ENCODE peak calls at places on chromosomes 16 and 17, in seven cellular contexts. One of them, this sample, is unnamed.

GRCh38 chr17:45236002-45236606 is 14.4 kb downstream of the FMNL1 start:
- DNase-seq in BE2C: no peak
- DNase-seq in epithelial cell of esophagus: no peak
- DNase-seq in hepatocyte: no peak
- DNase-seq in astrocyte of the spinal cord: no peak
- DNase-seq in stomach: no peak
- DNase-seq in AG04450: no peak
- DNase-seq in this sample: no peak

GRCh38 chr17:67559381-67559966 is 158.3 kb upstream of the NOL11 start:
- DNase-seq in BE2C: no peak
- DNase-seq in epithelial cell of esophagus: no peak
- DNase-seq in hepatocyte: no peak
- DNase-seq in astrocyte of the spinal cord: no peak
- DNase-seq in stomach: no peak
- DNase-seq in AG04450: no peak
- DNase-seq in this sample: no peak

GRCh38 chr16:20300312-20301097 is 26.8 kb downstream of the GP2 start:
- DNase-seq in BE2C: peak; percentile 52
- DNase-seq in epithelial cell of esophagus: peak; percentile 39
- DNase-seq in hepatocyte: peak; percentile 76
- DNase-seq in astrocyte of the spinal cord: peak; percentile 8
- DNase-seq in stomach: peak; percentile 69
- DNase-seq in AG04450: no peak
- DNase-seq in this sample: peak; percentile 20

GRCh38 chr17:59488805-59489204 is 76.6 kb upstream of the DHX40 start:
- DNase-seq in BE2C: no peak
- DNase-seq in epithelial cell of esophagus: no peak
- DNase-seq in hepatocyte: no peak
- DNase-seq in astrocyte of the spinal cord: no peak
- DNase-seq in stomach: no peak
- DNase-seq in AG04450: no peak
- DNase-seq in this sample: no peak

GRCh38 chr16:2971985-2972784 is 3.0 kb downstream of the PAQR4 start:
- DNase-seq in BE2C: peak; percentile 61
- DNase-seq in epithelial cell of esophagus: no peak
- DNase-seq in hepatocyte: no peak
- DNase-seq in astrocyte of the spinal cord: no peak
- DNase-seq in stomach: no peak
- DNase-seq in AG04450: no peak
- DNase-seq in this sample: no peak

GRCh38 chr17:36594626-36595401 is 3.1 kb downstream of the DHRS11 start:
- DNase-seq in BE2C: no peak
- DNase-seq in epithelial cell of esophagus: no peak
- DNase-seq in hepatocyte: no peak
- DNase-seq in astrocyte of the spinal cord: no peak
- DNase-seq in stomach: no peak
- DNase-seq in AG04450: no peak
- DNase-seq in this sample: no peak

GRCh38 chr17:63530557-63531021 is 7.4 kb downstream of the KCNH6 start:
- DNase-seq in BE2C: no peak
- DNase-seq in epithelial cell of esophagus: no peak
- DNase-seq in hepatocyte: no peak
- DNase-seq in astrocyte of the spinal cord: no peak
- DNase-seq in stomach: no peak
- DNase-seq in AG04450: no peak
- DNase-seq in this sample: no peak

GRCh38 chr16:56997931-56998330 is 8.6 kb downstream of the NLRC5 start:
- DNase-seq in BE2C: no peak
- DNase-seq in epithelial cell of esophagus: no peak
- DNase-seq in hepatocyte: no peak
- DNase-seq in astrocyte of the spinal cord: no peak
- DNase-seq in stomach: no peak
- DNase-seq in AG04450: no peak
- DNase-seq in this sample: no peak

GRCh38 chr16:24516900-24517669 is 22.3 kb upstream of the RBBP6 start:
- DNase-seq in BE2C: peak; percentile 80
- DNase-seq in epithelial cell of esophagus: peak; percentile 88
- DNase-seq in hepatocyte: peak; percentile 90
- DNase-seq in astrocyte of the spinal cord: peak; percentile 83
- DNase-seq in stomach: peak; percentile 87
- DNase-seq in AG04450: peak; percentile 74
- DNase-seq in this sample: peak; percentile 73

GRCh38 chr16:64409762-64410161 is 712.1 kb downstream of the CDH11 start:
- DNase-seq in BE2C: no peak
- DNase-seq in epithelial cell of esophagus: no peak
- DNase-seq in hepatocyte: no peak
- DNase-seq in astrocyte of the spinal cord: no peak
- DNase-seq in stomach: no peak
- DNase-seq in AG04450: no peak
- DNase-seq in this sample: no peak

GRCh38 chr16:48479955-48480354 is 94.7 kb upstream of the SIAH1 start:
- DNase-seq in BE2C: no peak
- DNase-seq in epithelial cell of esophagus: peak; percentile 68
- DNase-seq in hepatocyte: no peak
- DNase-seq in astrocyte of the spinal cord: no peak
- DNase-seq in stomach: no peak
- DNase-seq in AG04450: no peak
- DNase-seq in this sample: no peak

GRCh38 chr17:45370949-45371413 is 54.2 kb upstream of the MAP3K14 start:
- DNase-seq in BE2C: no peak
- DNase-seq in epithelial cell of esophagus: peak; percentile 29
- DNase-seq in hepatocyte: no peak
- DNase-seq in astrocyte of the spinal cord: no peak
- DNase-seq in stomach: no peak
- DNase-seq in AG04450: no peak
- DNase-seq in this sample: no peak

GRCh38 chr16:55539049-55539448 is 27.4 kb upstream of the CAPNS2 start:
- DNase-seq in BE2C: no peak
- DNase-seq in epithelial cell of esophagus: peak; percentile 45
- DNase-seq in hepatocyte: no peak
- DNase-seq in astrocyte of the spinal cord: no peak
- DNase-seq in stomach: no peak
- DNase-seq in AG04450: no peak
- DNase-seq in this sample: no peak

GRCh38 chr17:52389632-52390031 is 231.1 kb upstream of the CA10 start:
- DNase-seq in BE2C: no peak
- DNase-seq in epithelial cell of esophagus: no peak
- DNase-seq in hepatocyte: no peak
- DNase-seq in astrocyte of the spinal cord: no peak
- DNase-seq in stomach: no peak
- DNase-seq in AG04450: no peak
- DNase-seq in this sample: no peak

GRCh38 chr17:79985361-79985760 is 50.3 kb downstream of the TBC1D16 start:
- DNase-seq in BE2C: no peak
- DNase-seq in epithelial cell of esophagus: no peak
- DNase-seq in hepatocyte: no peak
- DNase-seq in astrocyte of the spinal cord: no peak
- DNase-seq in stomach: no peak
- DNase-seq in AG04450: no peak
- DNase-seq in this sample: no peak

GRCh38 chr17:74742153-74742515 is 5.1 kb downstream of the RAB37 start:
- DNase-seq in BE2C: no peak
- DNase-seq in epithelial cell of esophagus: no peak
- DNase-seq in hepatocyte: peak; percentile 27
- DNase-seq in astrocyte of the spinal cord: no peak
- DNase-seq in stomach: no peak
- DNase-seq in AG04450: no peak
- DNase-seq in this sample: no peak

GRCh38 chr17:75526555-75527270 is 1.2 kb downstream of the LLGL2 start:
- DNase-seq in BE2C: no peak
- DNase-seq in epithelial cell of esophagus: no peak
- DNase-seq in hepatocyte: no peak
- DNase-seq in astrocyte of the spinal cord: no peak
- DNase-seq in stomach: peak; percentile 42
- DNase-seq in AG04450: no peak
- DNase-seq in this sample: no peak

GRCh38 chr17:38703742-38704644 is 1.1 kb upstream of the MLLT6 start:
- DNase-seq in BE2C: peak; percentile 67
- DNase-seq in epithelial cell of esophagus: peak; percentile 50
- DNase-seq in hepatocyte: peak; percentile 93
- DNase-seq in astrocyte of the spinal cord: no peak
- DNase-seq in stomach: peak; percentile 95
- DNase-seq in AG04450: no peak
- DNase-seq in this sample: no peak
- H3K4me3 ChIP-seq in BE2C: peak overlapping the region; percentile 70
- H3K4me3 ChIP-seq in epithelial cell of esophagus: peak overlapping the region; percentile 81
- H3K4me3 ChIP-seq in hepatocyte: peak overlapping the region; percentile 94
- H3K4me3 ChIP-seq in astrocyte of the spinal cord: peak overlapping the region; percentile 81
- H3K4me3 ChIP-seq in stomach: peak overlapping the region; percentile 87
- H3K4me3 ChIP-seq in AG04450: peak overlapping the region; percentile 71
- H3K4me3 ChIP-seq in this sample: peak overlapping the region; percentile 91

DNA sequence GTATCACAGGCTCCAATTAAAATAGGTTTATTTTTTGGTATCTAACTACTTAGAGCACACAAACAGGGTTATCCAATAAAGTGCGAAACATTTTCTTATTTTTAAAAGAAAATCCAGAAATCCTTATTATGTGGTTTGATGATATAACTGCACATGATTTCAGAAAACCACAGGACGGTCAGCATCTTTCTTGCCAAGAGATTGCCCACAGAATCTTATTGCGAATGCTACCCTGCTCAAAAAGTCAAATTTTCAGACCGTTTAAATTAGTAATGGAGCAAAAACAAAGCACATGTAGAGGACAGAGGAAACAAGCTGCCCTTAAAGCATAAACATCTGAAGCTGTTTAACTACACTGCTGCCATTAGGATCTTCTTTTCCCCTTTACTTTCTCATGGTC is 43.9 kb downstream of the CMTM4 start:
- DNase-seq in BE2C: no peak
- DNase-seq in epithelial cell of esophagus: no peak
- DNase-seq in hepatocyte: no peak
- DNase-seq in astrocyte of the spinal cord: peak; percentile 37
- DNase-seq in stomach: no peak
- DNase-seq in AG04450: no peak
- DNase-seq in this sample: peak; percentile 55
- TF ChIP-seq CTCF in BE2C: no peak
- TF ChIP-seq CTCF in epithelial cell of esophagus: no peak
- TF ChIP-seq CTCF in hepatocyte: no peak
- TF ChIP-seq CTCF in astrocyte of the spinal cord: no peak
- TF ChIP-seq CTCF in stomach: no peak
- TF ChIP-seq CTCF in AG04450: no peak
- TF ChIP-seq CTCF in this sample: no peak

GRCh38 chr17:8082312-8082711 is 5.2 kb downstream of the ALOX12B start:
- DNase-seq in BE2C: no peak
- DNase-seq in epithelial cell of esophagus: no peak
- DNase-seq in hepatocyte: peak; percentile 47
- DNase-seq in astrocyte of the spinal cord: no peak
- DNase-seq in stomach: no peak
- DNase-seq in AG04450: no peak
- DNase-seq in this sample: no peak

GRCh38 chr17:8080799-8081219 is 6.7 kb downstream of the ALOX12B start:
- DNase-seq in BE2C: no peak
- DNase-seq in epithelial cell of esophagus: no peak
- DNase-seq in hepatocyte: no peak
- DNase-seq in astrocyte of the spinal cord: no peak
- DNase-seq in stomach: no peak
- DNase-seq in AG04450: no peak
- DNase-seq in this sample: no peak

GRCh38 chr17:8080208-8080798 is 7.2 kb downstream of the ALOX12B start:
- DNase-seq in BE2C: no peak
- DNase-seq in epithelial cell of esophagus: no peak
- DNase-seq in hepatocyte: no peak
- DNase-seq in astrocyte of the spinal cord: no peak
- DNase-seq in stomach: no peak
- DNase-seq in AG04450: no peak
- DNase-seq in this sample: no peak

GRCh38 chr17:8081876-8082275 is 5.6 kb downstream of the ALOX12B start:
- DNase-seq in BE2C: no peak
- DNase-seq in epithelial cell of esophagus: no peak
- DNase-seq in hepatocyte: no peak
- DNase-seq in astrocyte of the spinal cord: no peak
- DNase-seq in stomach: no peak
- DNase-seq in AG04450: no peak
- DNase-seq in this sample: no peak

DNA sequence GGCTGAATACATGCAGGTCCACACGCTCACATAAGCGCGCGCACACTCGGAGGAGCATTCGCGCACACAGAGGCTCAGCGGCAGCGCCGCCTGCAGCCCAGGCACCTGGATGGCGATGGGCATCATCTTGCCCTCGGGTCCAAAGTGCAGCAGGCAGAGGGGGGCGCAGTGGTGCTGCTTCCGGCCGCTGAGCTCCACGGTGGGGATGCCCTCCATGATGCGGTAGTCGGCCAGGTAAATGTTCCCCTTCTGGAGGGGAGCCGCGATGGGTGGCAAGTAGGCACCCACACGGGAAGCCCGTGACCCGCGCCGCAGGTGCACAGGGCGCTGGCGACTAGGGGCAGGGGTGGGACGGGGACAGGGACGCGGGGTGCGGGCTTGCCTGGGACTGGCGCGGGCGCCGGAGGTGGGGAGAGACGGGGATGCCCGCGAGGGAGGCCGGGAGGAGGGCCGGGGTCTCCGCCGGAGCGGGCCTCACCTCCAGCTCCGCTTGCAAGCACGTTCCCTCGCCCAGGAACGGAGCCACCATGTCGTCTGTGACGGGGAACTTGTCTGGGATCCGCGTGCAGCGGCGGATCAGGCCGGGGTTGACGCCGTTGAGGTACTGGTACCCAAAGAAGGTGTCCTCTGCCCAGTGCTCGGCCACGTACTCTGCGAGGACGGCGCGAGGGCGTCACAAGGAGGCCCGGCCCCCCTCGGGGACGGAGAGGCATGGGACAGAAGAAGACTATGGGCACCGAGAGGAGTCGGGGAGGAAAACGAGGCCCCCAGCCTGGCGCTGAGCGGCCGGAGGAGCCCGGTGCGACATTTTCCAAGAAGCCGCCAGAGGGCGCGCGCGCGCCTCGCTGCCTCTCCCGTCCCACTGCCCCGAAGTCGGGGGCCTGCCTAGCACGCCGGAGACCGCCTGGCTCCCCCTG is 8.0 kb downstream of the ALOX12B start:
- DNase-seq in BE2C: peak; percentile 70
- DNase-seq in epithelial cell of esophagus: peak; percentile 66
- DNase-seq in hepatocyte: peak; percentile 87
- DNase-seq in astrocyte of the spinal cord: peak; percentile 34
- DNase-seq in stomach: peak; percentile 75
- DNase-seq in AG04450: no peak
- DNase-seq in this sample: no peak
- H3K4me3 ChIP-seq in BE2C: peak overlapping the region; percentile 64
- H3K4me3 ChIP-seq in epithelial cell of esophagus: peak overlapping the region; percentile 43
- H3K4me3 ChIP-seq in hepatocyte: peak overlapping the region; percentile 50
- H3K4me3 ChIP-seq in astrocyte of the spinal cord: peak overlapping the region; percentile 26
- H3K4me3 ChIP-seq in stomach: peak overlapping the region; percentile 38
- H3K4me3 ChIP-seq in AG04450: peak overlapping the region; percentile 53
- H3K4me3 ChIP-seq in this sample: peak overlapping the region; percentile 33

DNA sequence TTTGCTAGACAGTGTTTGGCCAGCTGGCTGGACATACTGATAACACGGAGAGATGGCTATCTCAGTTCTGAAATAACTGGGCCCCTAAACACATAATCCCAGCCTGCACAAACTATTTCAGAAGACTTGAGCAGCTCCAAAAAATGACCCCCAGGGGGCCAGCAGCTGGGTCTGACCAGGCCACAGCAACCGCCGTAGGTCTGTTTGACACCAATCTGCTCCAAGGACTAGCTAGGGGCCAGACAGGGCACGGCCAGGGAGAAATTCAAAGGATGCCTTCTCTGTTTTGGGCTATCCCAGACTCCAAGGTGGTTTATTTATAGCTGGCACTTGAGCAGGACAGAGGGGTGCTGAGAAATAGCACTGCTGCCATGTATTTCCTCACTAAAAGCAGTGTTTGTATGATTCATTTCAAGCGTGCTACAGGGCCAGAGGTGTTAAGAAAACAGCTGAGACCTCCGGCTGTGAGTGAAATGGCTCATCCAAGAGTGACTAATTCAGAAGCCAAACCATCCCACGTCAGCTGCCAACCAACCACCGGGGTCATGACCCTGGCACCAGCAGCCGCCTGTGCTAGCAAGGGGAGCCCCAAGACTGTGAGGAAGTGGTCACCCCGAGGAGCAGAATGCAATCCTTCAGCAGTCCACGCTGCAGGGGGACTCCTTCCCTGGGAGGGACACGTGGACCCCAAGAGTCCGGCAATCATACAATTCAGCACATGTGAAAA is 5.7 kb downstream of the GGA2 start:
- DNase-seq in BE2C: no peak
- DNase-seq in epithelial cell of esophagus: peak; percentile 96
- DNase-seq in hepatocyte: peak; percentile 67
- DNase-seq in astrocyte of the spinal cord: peak; percentile 96
- DNase-seq in stomach: peak; percentile 46
- DNase-seq in AG04450: peak; percentile 54
- DNase-seq in this sample: peak; percentile 94
- TF ChIP-seq CTCF in BE2C: peak; percentile 13
- TF ChIP-seq CTCF in epithelial cell of esophagus: no peak
- TF ChIP-seq CTCF in hepatocyte: no peak
- TF ChIP-seq CTCF in astrocyte of the spinal cord: peak; percentile 21
- TF ChIP-seq CTCF in stomach: no peak
- TF ChIP-seq CTCF in AG04450: no peak
- TF ChIP-seq CTCF in this sample: no peak